ENCODE peak calls at places on chromosomes 12 and 14, in four cellular contexts. One of them, this sample, is unnamed.

GRCh38 chr12:1213205-1213604 is 222.2 kb downstream of the ERC1 start:
- DNase-seq in lung: no peak
- DNase-seq in lower leg skin: no peak
- DNase-seq in Panc1: no peak
- DNase-seq in this sample: no peak

GRCh38 chr14:66043921-66044320 is 442.2 kb upstream of the CCDC196 start:
- DNase-seq in lower leg skin: no peak
- DNase-seq in lung: no peak
- DNase-seq in Panc1: no peak
- DNase-seq in this sample: no peak

GRCh38 chr14:80636071-80636470 is 305.5 kb downstream of the CEP128 start:
- DNase-seq in Panc1: no peak
- DNase-seq in lower leg skin: no peak
- DNase-seq in lung: no peak
- DNase-seq in this sample: no peak

GRCh38 chr12:83462419-83462818 is 775.7 kb downstream of the TMTC2 start:
- DNase-seq in lung: no peak
- DNase-seq in lower leg skin: no peak
- DNase-seq in Panc1: no peak
- DNase-seq in this sample: no peak

GRCh38 chr12:33670284-33670683 is 230.7 kb upstream of the SYT10 start:
- DNase-seq in lower leg skin: no peak
- DNase-seq in lung: no peak
- DNase-seq in Panc1: no peak
- DNase-seq in this sample: no peak

GRCh38 chr14:60357551-60357930 is 108.5 kb downstream of the PPM1A start:
- DNase-seq in lung: no peak
- DNase-seq in Panc1: no peak
- DNase-seq in lower leg skin: no peak
- DNase-seq in this sample: no peak

GRCh38 chr14:105203057-105203494 is 22.0 kb upstream of the NUDT14 start:
- DNase-seq in lower leg skin: peak
- DNase-seq in lung: peak
- DNase-seq in Panc1: peak
- DNase-seq in this sample: peak

GRCh38 chr12:3743803-3744202 is 9.1 kb downstream of the CRACR2A start:
- DNase-seq in Panc1: no peak
- DNase-seq in lung: no peak
- DNase-seq in lower leg skin: peak
- DNase-seq in this sample: no peak

DNA sequence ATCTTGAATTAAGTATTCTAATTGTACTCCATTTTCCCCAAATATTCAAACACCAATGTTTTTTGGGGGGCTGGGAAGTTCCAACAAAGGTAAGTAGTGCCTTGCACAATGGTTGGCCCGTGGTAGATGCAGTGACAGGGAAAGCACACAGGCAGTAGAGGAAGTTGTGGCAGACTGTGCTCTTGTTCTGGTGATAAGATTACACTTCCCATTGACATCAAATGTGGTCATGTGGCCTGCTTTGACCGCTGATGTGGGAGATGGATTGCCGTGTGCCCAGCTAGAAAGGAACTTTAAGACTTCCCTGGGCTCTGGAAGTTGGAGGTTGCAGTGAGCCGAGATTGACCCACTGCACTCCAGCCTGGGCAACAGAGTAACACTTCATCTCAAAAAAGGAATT is 223.8 kb downstream of the VRK1 start:
- DNase-seq in lower leg skin: no peak
- DNase-seq in lung: no peak
- DNase-seq in Panc1: no peak
- DNase-seq in this sample: no peak
- TF ChIP-seq CTCF in lower leg skin: no peak
- TF ChIP-seq CTCF in lung: no peak
- TF ChIP-seq CTCF in Panc1: no peak
- TF ChIP-seq CTCF in this sample: no peak

GRCh38 chr12:103503546-103504480 is 8.0 kb upstream of the C12orf42 start:
- DNase-seq in Panc1: no peak
- DNase-seq in lung: no peak
- DNase-seq in lower leg skin: no peak
- DNase-seq in this sample: no peak
- TF ChIP-seq CTCF in Panc1: peak
- TF ChIP-seq CTCF in lung: peak
- TF ChIP-seq CTCF in lower leg skin: no peak
- TF ChIP-seq CTCF in this sample: no peak

DNA sequence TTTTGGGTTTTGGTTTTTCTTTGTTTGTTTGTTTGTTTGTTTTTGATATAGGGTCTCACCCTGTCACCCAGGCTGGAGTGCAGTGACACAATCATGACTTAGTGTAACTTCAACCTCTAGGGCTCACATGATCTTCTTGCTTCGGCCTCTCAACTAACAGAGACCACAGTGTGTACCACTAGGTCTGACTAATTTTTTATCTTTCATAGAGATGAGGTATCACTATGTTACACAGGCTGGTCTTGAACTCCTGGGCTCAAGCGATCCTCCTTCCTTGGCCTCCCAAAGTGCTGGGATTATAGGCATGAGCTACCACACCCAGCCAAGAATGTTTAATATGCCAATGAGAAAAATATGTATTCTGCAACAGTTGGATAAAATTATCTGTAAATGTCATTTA is 29.6 kb upstream of the USP15 start:
- DNase-seq in lower leg skin: no peak
- DNase-seq in lung: no peak
- DNase-seq in Panc1: no peak
- DNase-seq in this sample: no peak
- TF ChIP-seq CTCF in lower leg skin: no peak
- TF ChIP-seq CTCF in lung: no peak
- TF ChIP-seq CTCF in Panc1: no peak
- TF ChIP-seq CTCF in this sample: no peak

DNA sequence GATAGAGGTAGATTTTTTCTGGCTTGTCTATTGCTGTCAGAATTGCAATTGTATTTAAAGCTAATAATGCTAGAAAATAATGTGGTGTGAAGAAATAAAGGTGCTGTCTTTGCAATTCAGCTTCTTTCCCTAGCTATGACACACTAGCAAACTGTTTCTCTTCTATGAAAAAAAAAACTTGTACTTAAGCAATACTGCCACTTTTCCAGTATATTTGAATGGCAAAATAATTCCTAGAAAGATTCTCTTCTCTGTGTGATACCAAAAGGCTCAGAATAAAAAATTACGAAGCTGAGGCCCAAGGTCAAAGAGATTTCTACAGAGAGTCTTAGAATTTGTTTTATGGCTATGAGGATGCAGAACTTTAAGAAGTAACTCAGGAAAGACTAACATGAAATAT is 235.5 kb downstream of the ADAMTS20 start:
- DNase-seq in lung: no peak
- DNase-seq in lower leg skin: no peak
- DNase-seq in Panc1: no peak
- DNase-seq in this sample: no peak
- TF ChIP-seq CTCF in lung: no peak
- TF ChIP-seq CTCF in lower leg skin: no peak
- TF ChIP-seq CTCF in Panc1: no peak
- TF ChIP-seq CTCF in this sample: no peak

DNA sequence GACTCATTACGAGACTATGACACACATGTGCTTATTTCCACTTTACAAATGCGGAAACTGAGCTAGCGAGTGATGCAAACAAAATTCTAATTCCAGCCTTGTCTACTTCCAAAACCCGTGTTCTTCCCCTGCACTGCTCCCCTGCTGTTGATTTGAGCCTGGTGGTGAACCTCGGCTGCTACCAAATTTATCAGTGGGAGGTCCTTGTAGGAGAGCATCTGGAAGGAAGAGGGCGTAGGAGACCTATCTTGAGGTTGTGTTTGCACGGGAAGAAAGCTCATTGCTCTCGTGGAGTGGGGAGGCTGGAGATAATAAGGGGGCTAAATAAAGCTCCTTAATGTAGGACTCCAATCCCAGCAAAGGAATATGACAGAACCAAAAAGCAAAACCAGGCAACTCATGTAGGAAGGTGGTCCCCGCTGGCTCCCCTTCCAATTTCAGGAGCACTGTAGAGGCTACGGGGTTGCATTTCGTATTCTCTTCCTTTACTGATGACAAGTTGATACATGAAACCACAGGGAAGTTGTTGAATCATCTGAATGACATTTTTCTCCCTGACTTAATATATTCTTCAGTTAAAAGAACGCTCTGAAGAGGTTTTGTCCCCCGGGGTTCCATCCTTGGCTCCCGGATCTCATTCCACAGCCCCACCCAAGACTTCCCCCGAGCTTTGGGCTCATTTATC is 52.6 kb downstream of the FZD10 start:
- DNase-seq in lower leg skin: no peak
- DNase-seq in lung: no peak
- DNase-seq in Panc1: no peak
- DNase-seq in this sample: no peak
- TF ChIP-seq CTCF in lower leg skin: no peak
- TF ChIP-seq CTCF in lung: no peak
- TF ChIP-seq CTCF in Panc1: no peak
- TF ChIP-seq CTCF in this sample: no peak

DNA sequence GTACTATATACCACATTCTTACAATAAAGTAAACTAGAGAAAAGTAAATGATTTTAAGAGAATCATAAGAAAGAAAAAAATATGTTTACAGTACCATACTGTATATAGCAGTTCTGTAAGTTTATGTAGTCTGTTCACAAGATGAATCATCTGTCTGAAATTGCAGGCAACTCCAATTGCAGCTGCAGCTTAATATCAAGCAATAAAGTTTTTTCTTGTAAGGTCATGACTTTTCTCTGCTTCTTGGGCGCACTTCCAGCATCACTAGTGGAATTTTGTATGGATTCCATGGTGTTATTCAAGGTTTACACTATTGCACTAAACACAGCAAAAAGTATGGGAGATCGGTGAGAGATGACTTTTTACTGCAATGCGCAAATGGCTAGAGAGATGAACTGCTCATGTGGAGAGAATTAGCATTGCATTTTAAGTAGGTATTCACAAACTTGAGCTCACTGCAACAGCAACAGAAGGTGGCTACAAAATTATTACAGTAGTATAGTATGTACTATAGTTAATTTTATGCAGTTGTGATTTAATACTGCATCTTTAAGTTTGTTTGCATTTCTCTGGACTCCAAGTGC is 445.4 kb upstream of the OR4E1 start:
- DNase-seq in Panc1: no peak
- DNase-seq in lower leg skin: no peak
- DNase-seq in lung: no peak
- DNase-seq in this sample: no peak
- TF ChIP-seq CTCF in Panc1: no peak
- TF ChIP-seq CTCF in lower leg skin: no peak
- TF ChIP-seq CTCF in lung: no peak
- TF ChIP-seq CTCF in this sample: no peak

GRCh38 chr12:19129486-19130223 is at the start of gene PLEKHA5:
- DNase-seq in lung: peak
- DNase-seq in lower leg skin: peak
- DNase-seq in Panc1: no peak
- DNase-seq in this sample: peak
- TF ChIP-seq CTCF in lung: no peak
- TF ChIP-seq CTCF in lower leg skin: no peak
- TF ChIP-seq CTCF in Panc1: peak
- TF ChIP-seq CTCF in this sample: peak